ENCODE peak calls at places on chromosomes 16 and 17, in eight cellular contexts. M is GM23338, K is PC-3, N is OCI-LY7, W is MM.1S, J is GM23248, Z is GM12878, C is fibroblast of lung. E is an unnamed sample.

GRCh38 chr16:23753908-23754593 is 775 bp upstream of the CHP2 start:
- DNase-seq in M (peak), K (no peak), N (no peak), W (no peak), J (no peak), Z (no peak), C (no peak), E (no peak)

GRCh38 chr17:18230288-18231141 is 5.1 kb downstream of the LLGL1 start:
- DNase-seq in M (no peak), K (no peak), N (no peak), W (no peak), J (no peak), Z (no peak), C (no peak), E (no peak)

GRCh38 chr17:32349503-32349853 is 479 bp upstream of the ZNF207 start:
- DNase-seq in M (peak), K (peak), N (no peak), W (peak), J (peak), Z (no peak), C (no peak), E (peak)

GRCh38 chr16:4500283-4500682 is 24.1 kb downstream of the HMOX2 start:
- DNase-seq in M (no peak), K (peak), N (no peak), W (no peak), J (peak), Z (no peak), C (peak), E (peak)

GRCh38 chr17:63258785-63259184 is 187.3 kb downstream of the CYB561 start:
- DNase-seq in M (no peak), K (no peak), N (no peak), W (no peak), J (no peak), Z (no peak), C (no peak), E (no peak)

GRCh38 chr17:19003966-19004600 is 481 bp downstream of the FAM83G start:
- DNase-seq in M (peak), K (no peak), N (no peak), W (peak), J (peak), Z (no peak), C (peak), E (peak)

GRCh38 chr17:72811976-72812687 is 280.4 kb downstream of the SLC39A11 start:
- DNase-seq in M (no peak), K (no peak), N (no peak), W (no peak), J (no peak), Z (no peak), C (peak), E (no peak)

GRCh38 chr16:63289834-63290460 is 1253.7 kb upstream of the CDH8 start:
- DNase-seq in M (peak), K (peak), N (peak), W (peak), J (peak), Z (no peak), C (peak), E (peak)

GRCh38 chr16:56422896-56423441 is 2.4 kb downstream of the AMFR start:
- DNase-seq in M (no peak), K (no peak), N (peak), W (no peak), J (no peak), Z (no peak), C (no peak), E (no peak)

GRCh38 chr17:49588312-49588711 is 12.6 kb downstream of the NXPH3 start:
- DNase-seq in M (no peak), K (no peak), N (no peak), W (no peak), J (peak), Z (no peak), C (no peak), E (no peak)

GRCh38 chr17:50900383-50900892 is 34.3 kb upstream of the TOB1 start:
- DNase-seq in M (no peak), K (no peak), N (no peak), W (no peak), J (no peak), Z (no peak), C (no peak), E (no peak)

GRCh38 chr16:65229191-65229662 is 107.4 kb upstream of the CDH11 start:
- DNase-seq in M (peak), K (no peak), N (no peak), W (no peak), J (peak), Z (no peak), C (no peak), E (peak)

GRCh38 chr17:6454495-6455320 is 10.5 kb downstream of the PIMREG start:
- DNase-seq in M (peak), K (no peak), N (no peak), W (no peak), J (no peak), Z (no peak), C (no peak), E (no peak)

GRCh38 chr17:29016635-29017034 is 10.8 kb upstream of the SEZ6 start:
- DNase-seq in M (no peak), K (no peak), N (no peak), W (no peak), J (no peak), Z (no peak), C (no peak), E (no peak)

GRCh38 chr16:67989322-67990017 is 9.2 kb upstream of the DPEP3 start:
- DNase-seq in M (no peak), K (no peak), N (no peak), W (no peak), J (no peak), Z (no peak), C (no peak), E (no peak)

GRCh38 chr16:78902291-78902690 is 698.2 kb downstream of the MAF start:
- DNase-seq in M (no peak), K (no peak), N (no peak), W (no peak), J (no peak), Z (no peak), C (no peak), E (no peak)

GRCh38 chr17:31433091-31433790 is 41.8 kb downstream of the RAB11FIP4 start:
- DNase-seq in M (no peak), K (no peak), N (no peak), W (peak), J (no peak), Z (no peak), C (no peak), E (no peak)

GRCh38 chr16:4613636-4614570 is 785 bp downstream of the UBALD1 start:
- DNase-seq in M (peak), K (peak), N (peak), W (no peak), J (peak), Z (no peak), C (peak), E (peak)

GRCh38 chr17:7889166-7889584 is 586 bp downstream of the CHD3 start:
- DNase-seq in M (peak), K (peak), N (no peak), W (no peak), J (peak), Z (no peak), C (peak), E (peak)

GRCh38 chr17:17177186-17177585 is 28.9 kb downstream of the PLD6 start:
- DNase-seq in M (no peak), K (no peak), N (no peak), W (no peak), J (no peak), Z (no peak), C (no peak), E (no peak)

GRCh38 chr16:76182092-76182635 is 95.0 kb upstream of the CNTNAP4 start:
- DNase-seq in M (no peak), K (no peak), N (no peak), W (no peak), J (no peak), Z (no peak), C (no peak), E (no peak)

GRCh38 chr16:88934066-88934667 is 42.8 kb downstream of the CBFA2T3 start:
- DNase-seq in M (peak), K (no peak), N (no peak), W (no peak), J (no peak), Z (no peak), C (no peak), E (no peak)

GRCh38 chr16:88936913-88937666 is 39.9 kb downstream of the CBFA2T3 start:
- DNase-seq in M (no peak), K (no peak), N (no peak), W (no peak), J (no peak), Z (no peak), C (no peak), E (no peak)

GRCh38 chr16:88938119-88938932 is 38.7 kb downstream of the CBFA2T3 start:
- DNase-seq in M (no peak), K (no peak), N (no peak), W (no peak), J (no peak), Z (no peak), C (no peak), E (no peak)

GRCh38 chr16:88938933-88939813 is 37.8 kb downstream of the CBFA2T3 start:
- DNase-seq in M (no peak), K (no peak), N (no peak), W (no peak), J (peak), Z (no peak), C (no peak), E (no peak)

GRCh38 chr16:88936008-88936912 is 40.7 kb downstream of the CBFA2T3 start:
- DNase-seq in M (no peak), K (peak), N (peak), W (no peak), J (peak), Z (no peak), C (no peak), E (no peak)
- H3K4me2 ChIP-seq in M (no peak), K (no peak), N (peak), W (no peak), J (no peak), Z (peak), C (no peak), E (no peak)

GRCh38 chr17:47301161-47301560 is 22.6 kb upstream of the EFCAB13 start:
- DNase-seq in M (no peak), K (no peak), N (no peak), W (no peak), J (no peak), Z (no peak), C (no peak), E (no peak)

GRCh38 chr17:47301831-47302230 is 21.9 kb upstream of the EFCAB13 start:
- DNase-seq in M (no peak), K (no peak), N (no peak), W (no peak), J (no peak), Z (no peak), C (no peak), E (no peak)

GRCh38 chr17:47300718-47301117 is 23.0 kb upstream of the EFCAB13 start:
- DNase-seq in M (no peak), K (no peak), N (no peak), W (no peak), J (no peak), Z (no peak), C (no peak), E (no peak)

GRCh38 chr17:47305302-47305923 is 18.3 kb upstream of the EFCAB13 start:
- DNase-seq in M (no peak), K (peak), N (no peak), W (no peak), J (peak), Z (no peak), C (peak), E (no peak)

DNA sequence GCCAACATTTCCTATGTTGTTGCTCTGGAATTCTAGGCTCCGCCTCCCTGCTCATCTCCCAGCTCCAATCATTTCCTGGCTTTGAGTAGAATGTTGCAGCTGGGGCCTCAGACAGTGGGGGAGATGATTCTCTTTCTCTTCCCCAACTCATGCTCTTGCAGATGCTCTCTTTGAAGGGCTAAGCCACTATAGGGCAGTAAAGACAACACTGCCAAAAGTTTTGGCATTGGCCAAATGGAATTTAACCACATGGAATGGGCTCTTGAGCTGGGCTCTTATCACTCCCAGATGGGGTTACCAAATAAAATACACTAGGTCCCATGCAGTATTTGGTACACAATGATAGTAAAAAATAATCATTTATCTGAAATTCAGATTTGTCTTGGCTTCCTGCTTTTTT is 19.6 kb upstream of the EFCAB13 start:
- DNase-seq in M (no peak), K (no peak), N (no peak), W (no peak), J (peak), Z (no peak), C (no peak), E (no peak)
- H3K4me2 ChIP-seq in M (no peak), K (no peak), N (no peak), W (no peak), J (no peak), Z (no peak), C (no peak), E (no peak)

GRCh38 chr16:30656974-30657865 is 1.0 kb upstream of the FBRS start:
- DNase-seq in M (no peak), K (peak), N (no peak), W (peak), J (peak), Z (no peak), C (no peak), E (no peak)

GRCh38 chr16:30658731-30659506 is 688 bp downstream of the FBRS start:
- DNase-seq in M (peak), K (peak), N (peak), W (peak), J (peak), Z (peak), C (peak), E (peak)

GRCh38 chr16:30659507-30660423 is 1.5 kb downstream of the FBRS start:
- DNase-seq in M (peak), K (no peak), N (peak), W (peak), J (peak), Z (no peak), C (peak), E (no peak)

GRCh38 chr16:30656388-30656787 is 1.8 kb upstream of the FBRS start:
- DNase-seq in M (no peak), K (no peak), N (no peak), W (no peak), J (no peak), Z (no peak), C (no peak), E (no peak)

GRCh38 chr16:30657866-30658730 is at the start of gene FBRS:
- DNase-seq in M (peak), K (peak), N (peak), W (peak), J (peak), Z (peak), C (peak), E (peak)
- H3K4me2 ChIP-seq in M (peak), K (peak), N (peak), W (peak), J (peak), Z (peak), C (peak), E (peak)

GRCh38 chr17:21394265-21394664 is 18.1 kb downstream of the KCNJ12 start:
- DNase-seq in M (no peak), K (peak), N (no peak), W (no peak), J (peak), Z (no peak), C (peak), E (no peak)
- H3K4me2 ChIP-seq in M (no peak), K (no peak), N (no peak), W (no peak), J (no peak), Z (no peak), C (no peak), E (no peak)

GRCh38 chr16:84827897-84828296 is 8.1 kb downstream of the CRISPLD2 start:
- DNase-seq in M (no peak), K (peak), N (no peak), W (no peak), J (no peak), Z (no peak), C (no peak), E (no peak)

GRCh38 chr16:84826558-84826941 is 6.8 kb downstream of the CRISPLD2 start:
- DNase-seq in M (no peak), K (no peak), N (no peak), W (no peak), J (peak), Z (no peak), C (peak), E (peak)

GRCh38 chr16:84828322-84828721 is 8.5 kb downstream of the CRISPLD2 start:
- DNase-seq in M (no peak), K (no peak), N (no peak), W (no peak), J (no peak), Z (no peak), C (no peak), E (no peak)

GRCh38 chr16:84825896-84826557 is 6.2 kb downstream of the CRISPLD2 start:
- DNase-seq in M (no peak), K (peak), N (no peak), W (no peak), J (peak), Z (no peak), C (peak), E (no peak)

GRCh38 chr16:84827131-84827574 is 7.4 kb downstream of the CRISPLD2 start:
- DNase-seq in M (no peak), K (no peak), N (no peak), W (no peak), J (peak), Z (no peak), C (peak), E (peak)
- H3K4me2 ChIP-seq in M (no peak), K (no peak), N (no peak), W (no peak), J (peak), Z (no peak), C (no peak), E (peak)

GRCh38 chr16:22109258-22109898 is 17.0 kb downstream of the VWA3A start:
- DNase-seq in M (no peak), K (no peak), N (no peak), W (peak), J (no peak), Z (no peak), C (no peak), E (no peak)
- H3K4me2 ChIP-seq in M (no peak), K (no peak), N (no peak), W (peak), J (no peak), Z (no peak), C (no peak), E (no peak)

GRCh38 chr16:50769-51591 is 2.4 kb downstream of the POLR3K start:
- DNase-seq in M (no peak), K (no peak), N (no peak), W (no peak), J (no peak), Z (no peak), C (no peak), E (no peak)
- H3K4me2 ChIP-seq in M (peak), K (peak), N (peak), W (peak), J (no peak), Z (peak), C (no peak), E (no peak)

E was measured in hepatocyte.